ENCODE peak calls at places on chromosomes 5 and 9, in six cellular contexts. One of them, this sample, is unnamed.

GRCh38 chr9:35293381-35293780 is 131.6 kb downstream of the UNC13B start:
- DNase-seq in MCF 10A: no peak
- DNase-seq in glomerular endothelial cell: no peak
- DNase-seq in OCI-LY7: no peak
- DNase-seq in fibroblast of mammary gland: no peak
- DNase-seq in EL: no peak
- DNase-seq in this sample: no peak

GRCh38 chr5:116631147-116631546 is 56.5 kb upstream of the SEMA6A start:
- DNase-seq in MCF 10A: no peak
- DNase-seq in OCI-LY7: no peak
- DNase-seq in glomerular endothelial cell: no peak
- DNase-seq in EL: no peak
- DNase-seq in fibroblast of mammary gland: no peak
- DNase-seq in this sample: no peak

GRCh38 chr9:131274674-131275331 is 1.5 kb downstream of the FAM78A start:
- DNase-seq in OCI-LY7: peak
- DNase-seq in glomerular endothelial cell: no peak
- DNase-seq in MCF 10A: no peak
- DNase-seq in fibroblast of mammary gland: no peak
- DNase-seq in EL: no peak
- DNase-seq in this sample: peak

GRCh38 chr9:134083451-134083850 is 15.6 kb upstream of the BRD3 start:
- DNase-seq in glomerular endothelial cell: no peak
- DNase-seq in OCI-LY7: no peak
- DNase-seq in EL: no peak
- DNase-seq in fibroblast of mammary gland: no peak
- DNase-seq in MCF 10A: no peak
- DNase-seq in this sample: no peak

GRCh38 chr5:93717162-93717561 is 24.2 kb downstream of the POU5F2 start:
- DNase-seq in fibroblast of mammary gland: peak
- DNase-seq in OCI-LY7: no peak
- DNase-seq in MCF 10A: peak
- DNase-seq in EL: no peak
- DNase-seq in glomerular endothelial cell: peak
- DNase-seq in this sample: no peak

GRCh38 chr5:153523831-153524230 is 33.4 kb downstream of the GRIA1 start:
- DNase-seq in OCI-LY7: no peak
- DNase-seq in EL: peak
- DNase-seq in fibroblast of mammary gland: peak
- DNase-seq in MCF 10A: peak
- DNase-seq in glomerular endothelial cell: no peak
- DNase-seq in this sample: no peak

GRCh38 chr5:96228449-96228848 is 204.6 kb downstream of the PCSK1 start:
- DNase-seq in EL: peak
- DNase-seq in MCF 10A: peak
- DNase-seq in glomerular endothelial cell: no peak
- DNase-seq in fibroblast of mammary gland: peak
- DNase-seq in OCI-LY7: no peak
- DNase-seq in this sample: no peak

GRCh38 chr5:125870271-125870670 is 552.9 kb upstream of the GRAMD2B start:
- DNase-seq in MCF 10A: no peak
- DNase-seq in glomerular endothelial cell: no peak
- DNase-seq in fibroblast of mammary gland: peak
- DNase-seq in OCI-LY7: no peak
- DNase-seq in EL: peak
- DNase-seq in this sample: no peak